ENCODE peak calls at places on chromosomes 7 and 10, in seven cellular contexts. One of them, this sample, is unnamed.

GRCh38 chr10:117541909-117542705 is 439 bp upstream of the EMX2 start:
- DNase-seq in left ventricle myocardium superior: no peak
- DNase-seq in GM13976: peak
- DNase-seq in GM12865: no peak
- DNase-seq in hippocampal formation: peak
- DNase-seq in A549: peak
- DNase-seq in aorta: peak
- DNase-seq in this sample: no peak

GRCh38 chr10:11715815-11716494 is 26.2 kb upstream of the ECHDC3 start:
- DNase-seq in left ventricle myocardium superior: no peak
- DNase-seq in GM12865: no peak
- DNase-seq in A549: no peak
- DNase-seq in GM13976: no peak
- DNase-seq in hippocampal formation: no peak
- DNase-seq in aorta: peak
- DNase-seq in this sample: peak

GRCh38 chr10:110436554-110437350 is 61.0 kb upstream of the DUSP5 start:
- DNase-seq in hippocampal formation: no peak
- DNase-seq in left ventricle myocardium superior: no peak
- DNase-seq in aorta: no peak
- DNase-seq in GM13976: no peak
- DNase-seq in GM12865: no peak
- DNase-seq in A549: no peak
- DNase-seq in this sample: peak

GRCh38 chr7:151699920-151700319 is 177.0 kb downstream of the PRKAG2 start:
- DNase-seq in left ventricle myocardium superior: peak
- DNase-seq in hippocampal formation: no peak
- DNase-seq in A549: no peak
- DNase-seq in GM12865: no peak
- DNase-seq in GM13976: no peak
- DNase-seq in aorta: no peak
- DNase-seq in this sample: no peak

GRCh38 chr7:123935436-123936381 is 10.7 kb downstream of the SPAM1 start:
- DNase-seq in hippocampal formation: no peak
- DNase-seq in aorta: no peak
- DNase-seq in GM12865: no peak
- DNase-seq in GM13976: no peak
- DNase-seq in A549: no peak
- DNase-seq in left ventricle myocardium superior: no peak
- DNase-seq in this sample: no peak

GRCh38 chr7:127877951-127878350 is 153.3 kb downstream of the LRRC4 start:
- DNase-seq in hippocampal formation: no peak
- DNase-seq in A549: no peak
- DNase-seq in aorta: no peak
- DNase-seq in GM12865: no peak
- DNase-seq in GM13976: no peak
- DNase-seq in left ventricle myocardium superior: no peak
- DNase-seq in this sample: no peak

GRCh38 chr7:88480901-88481300 is 174.2 kb upstream of the STEAP4 start:
- DNase-seq in GM12865: no peak
- DNase-seq in A549: no peak
- DNase-seq in aorta: no peak
- DNase-seq in left ventricle myocardium superior: peak
- DNase-seq in hippocampal formation: peak
- DNase-seq in GM13976: no peak
- DNase-seq in this sample: no peak

GRCh38 chr10:72041491-72041890 is 46.9 kb downstream of the SPOCK2 start:
- DNase-seq in left ventricle myocardium superior: no peak
- DNase-seq in GM13976: no peak
- DNase-seq in hippocampal formation: no peak
- DNase-seq in A549: no peak
- DNase-seq in GM12865: no peak
- DNase-seq in aorta: no peak
- DNase-seq in this sample: no peak

GRCh38 chr7:94040254-94040653 is 36.1 kb upstream of the BET1 start:
- DNase-seq in aorta: no peak
- DNase-seq in left ventricle myocardium superior: no peak
- DNase-seq in A549: no peak
- DNase-seq in GM12865: no peak
- DNase-seq in hippocampal formation: no peak
- DNase-seq in GM13976: no peak
- DNase-seq in this sample: no peak

GRCh38 chr10:29615195-29615594 is 19.6 kb downstream of the SVIL start:
- DNase-seq in left ventricle myocardium superior: no peak
- DNase-seq in hippocampal formation: no peak
- DNase-seq in GM12865: no peak
- DNase-seq in GM13976: no peak
- DNase-seq in A549: no peak
- DNase-seq in aorta: no peak
- DNase-seq in this sample: no peak

GRCh38 chr7:37395618-37396259 is 52.9 kb downstream of the ELMO1 start:
- DNase-seq in A549: no peak
- DNase-seq in left ventricle myocardium superior: no peak
- DNase-seq in hippocampal formation: no peak
- DNase-seq in aorta: no peak
- DNase-seq in GM12865: peak
- DNase-seq in GM13976: peak
- DNase-seq in this sample: no peak